ENCODE peak calls at places on chromosomes 13 and 19, in four cellular contexts. M is heart right ventricle, B is tibial nerve, P is adrenal gland. Y is an unnamed sample. For H3K9me3, the result is how much of the 10 kb centered on the place peaks cover.

GRCh38 chr13:26323127-26323526 is 69.2 kb downstream of the CDK8 start:
- DNase-seq in M (no peak), B (no peak), P (no peak), Y (no peak)

GRCh38 chr19:2974342-2974932 is 2.9 kb upstream of the TLE6 start:
- DNase-seq in B (peak), P (peak), M (peak), Y (no peak)

GRCh38 chr13:94323746-94324408 is 155.6 kb downstream of the DCT start:
- DNase-seq in P (no peak), M (no peak), B (no peak), Y (peak)

GRCh38 chr19:4676955-4677731 is 7.0 kb upstream of the MYDGF start:
- DNase-seq in P (no peak), M (peak), B (no peak), Y (no peak)

GRCh38 chr13:29059837-29060236 is 239.7 kb downstream of the MTUS2 start:
- DNase-seq in P (no peak), B (no peak), M (peak), Y (no peak)

GRCh38 chr13:110062077-110062776 is 244.7 kb downstream of the COL4A1 start:
- DNase-seq in B (no peak), P (no peak), M (peak), Y (no peak)

GRCh38 chr19:33473644-33474305 is 47.8 kb downstream of the PEPD start:
- DNase-seq in M (no peak), B (no peak), P (no peak), Y (no peak)

GRCh38 chr19:14475251-14476073 is at the start of gene PTGER1:
- DNase-seq in B (no peak), M (no peak), P (no peak), Y (no peak)

GRCh38 chr13:73399347-73400216 is 340.8 kb downstream of the KLF5 start:
- DNase-seq in P (no peak), M (no peak), B (no peak), Y (no peak)

GRCh38 chr13:27257648-27258253 is 6.4 kb downstream of the RPL21 start:
- DNase-seq in B (no peak), M (no peak), P (no peak), Y (no peak)

GRCh38 chr19:33960566-33960965 is 163.9 kb downstream of the KCTD15 start:
- DNase-seq in B (no peak), P (no peak), M (no peak), Y (no peak)

GRCh38 chr13:39900106-39900750 is 244.8 kb downstream of the COG6 start:
- DNase-seq in M (no peak), B (no peak), P (no peak), Y (no peak)

GRCh38 chr13:48908381-48909087 is 67.2 kb upstream of the FNDC3A start:
- DNase-seq in P (peak), B (no peak), M (no peak), Y (no peak)

GRCh38 chr13:21050288-21051197 is 10.8 kb downstream of the LATS2 start:
- DNase-seq in P (no peak), M (no peak), B (no peak), Y (no peak)
- H3K9me3 ChIP-seq in P (under half), M (under half), B (under half), Y (under half)

GRCh38 chr13:98397221-98397620 is 179.7 kb downstream of the STK24 start:
- DNase-seq in B (no peak), M (no peak), P (no peak), Y (no peak)
- H3K9me3 ChIP-seq in B (under half), M (under half), P (under half), Y (under half)

DNA sequence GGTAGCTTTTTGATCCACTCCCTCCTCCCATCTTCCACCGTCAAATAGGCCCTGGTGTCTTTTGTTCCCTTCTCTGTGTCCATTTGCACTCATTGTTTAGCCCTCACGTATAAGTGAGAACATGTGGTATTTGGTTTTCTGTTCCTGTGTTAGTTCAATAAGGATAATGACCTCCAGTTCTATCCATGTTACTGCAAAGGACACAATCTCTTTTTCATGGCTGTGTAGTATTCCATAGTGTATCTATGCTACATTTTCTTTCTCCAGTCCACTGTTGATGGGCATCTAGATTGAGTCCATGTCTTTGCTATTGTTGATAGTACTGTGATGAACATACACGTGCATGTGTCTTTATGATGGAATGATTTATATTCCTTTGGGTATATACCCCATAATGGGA is 136.0 kb upstream of the USP29 start:
- DNase-seq in B (no peak), P (no peak), M (no peak), Y (no peak)
- H3K9me3 ChIP-seq in B (under half), P (under half), M (under half), Y (under half)

GRCh38 chr19:56874530-56874929 is 34.0 kb upstream of the PEG3 start:
- DNase-seq in M (no peak), B (no peak), P (no peak), Y (no peak)

GRCh38 chr19:56873493-56873892 is 33.0 kb upstream of the PEG3 start:
- DNase-seq in P (no peak), M (no peak), B (no peak), Y (no peak)

GRCh38 chr19:56880592-56881190 is 40.2 kb upstream of the PEG3 start:
- DNase-seq in M (no peak), P (no peak), B (no peak), Y (no peak)

GRCh38 chr19:56875717-56876116 is 35.2 kb upstream of the PEG3 start:
- DNase-seq in M (no peak), P (no peak), B (no peak), Y (no peak)

DNA sequence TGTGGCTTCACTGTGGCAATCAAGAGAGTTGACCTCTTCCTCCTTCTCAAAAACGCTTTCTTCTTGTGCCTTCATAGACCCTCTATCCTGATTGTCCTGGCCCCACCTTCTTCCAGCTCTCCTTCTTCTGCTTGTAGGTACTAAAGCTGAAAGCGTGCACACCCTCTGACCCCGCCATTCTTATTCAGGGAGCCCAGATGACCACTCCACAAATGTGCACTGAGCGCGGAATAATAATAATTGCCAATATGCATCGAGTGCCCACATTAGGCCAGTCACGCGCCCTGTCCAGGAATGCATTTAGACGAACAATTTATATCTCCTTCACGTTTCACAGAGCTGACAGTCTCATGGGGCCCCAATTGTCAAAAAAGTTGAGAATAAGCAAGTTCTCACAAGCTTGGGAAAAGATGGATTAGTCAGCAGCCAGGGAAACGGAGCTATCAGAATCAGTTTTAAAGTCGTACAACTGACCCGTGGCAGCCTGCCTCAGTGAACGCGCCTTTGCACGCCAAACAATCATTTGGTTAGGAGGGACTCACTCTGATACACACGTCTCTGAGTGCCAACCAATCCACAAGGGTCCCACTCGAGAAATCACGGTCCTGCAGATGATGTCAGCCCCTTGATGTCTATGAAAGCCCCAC is 36.7 kb upstream of the PEG3 start:
- DNase-seq in B (no peak), P (no peak), M (no peak), Y (no peak)
- H3K9me3 ChIP-seq in B (under half), P (under half), M (under half), Y (under half)

GRCh38 chr13:20769834-20770233 is 3.9 kb downstream of the EEF1AKMT1 start:
- DNase-seq in B (no peak), M (no peak), P (no peak), Y (no peak)

GRCh38 chr13:20769091-20769490 is 4.7 kb downstream of the EEF1AKMT1 start:
- DNase-seq in M (no peak), P (no peak), B (no peak), Y (no peak)

GRCh38 chr13:20772401-20773131 is 1.2 kb downstream of the EEF1AKMT1 start:
- DNase-seq in P (no peak), B (no peak), M (no peak), Y (no peak)

DNA sequence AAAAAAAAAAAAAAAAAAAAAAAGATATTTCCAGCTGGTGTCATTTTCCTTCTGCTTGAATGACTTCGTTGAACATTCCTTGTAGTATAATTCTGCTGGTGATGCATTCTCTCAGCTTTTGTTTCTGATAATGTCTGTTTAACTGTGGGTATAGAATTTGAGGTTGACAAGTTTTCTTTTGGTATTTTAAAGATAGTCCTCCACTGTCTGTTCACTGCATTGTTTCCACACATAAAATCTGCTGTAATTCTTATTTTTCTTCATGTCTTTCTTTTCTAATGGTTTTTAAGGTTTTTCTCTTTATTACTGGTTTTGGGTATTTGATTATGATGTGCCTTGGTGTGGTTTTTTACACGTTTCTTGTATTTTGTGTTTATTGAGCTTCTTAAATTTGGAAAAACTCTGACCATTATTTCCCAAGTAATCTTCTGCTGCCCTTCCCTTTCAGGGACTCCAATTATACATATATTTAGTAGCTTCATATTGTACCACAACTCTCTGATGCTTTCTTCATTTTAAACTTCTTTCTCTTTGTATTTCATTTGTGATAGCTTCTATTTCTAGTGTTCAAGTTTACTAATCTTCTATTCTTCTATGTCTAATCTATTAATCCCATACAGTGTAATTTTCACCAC is 6.3 kb downstream of the EEF1AKMT1 start:
- DNase-seq in B (no peak), P (no peak), M (no peak), Y (no peak)
- H3K9me3 ChIP-seq in B (under half), P (under half), M (under half), Y (under half)

GRCh38 chr19:27971071-27971470 is 1241.9 kb downstream of the UQCRFS1 start:
- DNase-seq in P (no peak), M (no peak), B (no peak), Y (no peak)

GRCh38 chr19:27971869-27972268 is 1241.1 kb downstream of the UQCRFS1 start:
- DNase-seq in B (no peak), P (no peak), M (no peak), Y (no peak)

GRCh38 chr19:27972291-27973040 is 1240.5 kb downstream of the UQCRFS1 start:
- DNase-seq in B (no peak), M (no peak), P (no peak), Y (no peak)

GRCh38 chr19:27975419-27976005 is 1237.4 kb downstream of the UQCRFS1 start:
- DNase-seq in B (no peak), M (no peak), P (no peak), Y (no peak)

GRCh38 chr19:27974082-27974513 is 1238.9 kb downstream of the UQCRFS1 start:
- DNase-seq in B (no peak), P (peak), M (no peak), Y (no peak)
- H3K9me3 ChIP-seq in B (under half), P (under half), M (under half), Y (under half)

DNA sequence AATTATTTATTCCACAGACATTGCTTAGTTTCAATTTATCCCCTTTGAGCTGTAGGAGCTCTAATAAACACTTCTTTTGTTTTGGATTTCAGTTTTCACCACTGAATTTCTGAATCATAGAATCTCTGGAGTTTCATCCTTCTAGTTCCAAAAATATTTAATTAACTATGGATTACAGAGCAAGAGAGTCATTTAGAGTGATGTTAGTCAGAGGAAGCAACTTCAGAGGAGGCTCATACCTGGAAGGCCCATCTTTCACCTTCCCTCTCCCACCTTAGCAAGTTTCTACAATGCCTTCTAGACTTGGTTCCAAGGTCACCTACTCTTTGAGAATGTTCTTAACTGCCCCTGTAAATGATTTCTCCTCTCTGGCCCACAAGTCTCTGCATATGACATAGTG is 353.2 kb downstream of the SPRY2 start:
- DNase-seq in P (no peak), B (no peak), M (no peak), Y (no peak)
- H3K9me3 ChIP-seq in P (under half), B (under half), M (under half), Y (under half)

GRCh38 chr19:58042709-58043340 is 9.0 kb downstream of the ZSCAN1 start:
- DNase-seq in P (no peak), M (no peak), B (no peak), Y (no peak)

GRCh38 chr19:58037927-58038687 is 4.3 kb downstream of the ZSCAN1 start:
- DNase-seq in P (no peak), M (no peak), B (no peak), Y (no peak)

GRCh38 chr19:58044391-58044790 is 10.6 kb downstream of the ZSCAN1 start:
- DNase-seq in B (no peak), P (no peak), M (no peak), Y (no peak)

GRCh38 chr19:58038688-58039204 is 4.9 kb downstream of the ZSCAN1 start:
- DNase-seq in B (no peak), M (no peak), P (no peak), Y (no peak)

DNA sequence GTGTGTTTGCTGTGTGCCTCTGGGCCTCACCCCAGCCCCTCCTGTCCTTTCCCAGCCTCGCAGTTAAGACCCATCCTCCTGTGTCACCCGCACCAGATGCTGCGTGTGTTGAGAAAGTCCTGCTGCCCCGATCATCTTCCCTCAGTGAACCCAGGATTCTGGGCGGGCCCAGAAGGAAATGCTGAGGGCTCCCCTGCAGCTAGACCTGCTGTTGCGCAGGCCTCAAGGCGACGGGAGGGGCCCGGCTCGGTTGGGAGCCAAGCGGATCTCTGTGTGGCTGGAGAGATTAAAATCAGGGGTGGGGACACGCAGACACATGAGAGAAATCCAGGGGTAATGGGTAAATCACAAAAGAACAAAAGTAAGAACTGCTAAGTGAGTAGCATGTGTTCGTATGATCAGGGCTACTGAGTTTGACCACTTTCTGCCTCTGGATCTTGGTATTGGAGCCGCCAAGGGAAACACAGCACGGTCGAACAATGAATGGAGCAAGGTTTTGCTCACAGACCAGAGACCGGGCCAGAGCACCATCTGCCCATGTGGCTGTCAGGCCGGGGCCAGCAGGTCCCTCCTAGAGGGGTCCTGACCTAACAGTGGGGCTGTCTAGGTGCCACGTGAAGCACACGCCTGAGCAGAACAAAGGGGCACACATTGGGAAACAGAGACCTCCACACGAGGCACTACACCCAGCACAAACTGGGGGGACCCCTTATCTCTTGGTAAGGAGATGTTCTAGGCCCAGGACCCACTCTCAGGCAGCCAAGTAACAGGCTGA is 7.1 kb downstream of the ZSCAN1 start:
- DNase-seq in P (no peak), B (no peak), M (no peak), Y (no peak)
- H3K9me3 ChIP-seq in P (under half), B (under half), M (under half), Y (under half)